ENCODE peak calls at places on chromosomes 11 and 22, in seven cellular contexts. D is HFF-Myc, H is hippocampal formation, Y is renal cortical epithelial cell, E is posterior vena cava, J is EH, L is thyroid gland. V is an unnamed sample.

GRCh38 chr11:13772223-13773046 is 104.0 kb downstream of the FAR1 start:
- DNase-seq in D (peak; percentile 30), H (no peak), Y (peak; percentile 80), E (no peak), J (peak; percentile 61), L (no peak), V (no peak)

GRCh38 chr11:44823006-44823405 is 96.2 kb downstream of the TSPAN18 start:
- DNase-seq in D (no peak), H (no peak), Y (no peak), E (peak; percentile 51), J (no peak), L (no peak), V (no peak)

GRCh38 chr22:49305215-49305965 is 522.3 kb downstream of the BRD1 start:
- DNase-seq in D (no peak), H (peak; percentile 75), Y (no peak), E (peak; percentile 84), J (no peak), L (peak; percentile 37), V (peak; percentile 70)

GRCh38 chr22:39094717-39095389 is 2.2 kb upstream of the APOBEC3H start:
- DNase-seq in D (no peak), H (no peak), Y (no peak), E (no peak), J (no peak), L (no peak), V (no peak)

GRCh38 chr11:117071344-117071787 is 26.9 kb downstream of the SIK3 start:
- DNase-seq in D (no peak), H (peak; percentile 25), Y (peak; percentile 72), E (no peak), J (peak; percentile 54), L (peak; percentile 72), V (no peak)

GRCh38 chr22:27719535-27720227 is 81.9 kb downstream of the MN1 start:
- DNase-seq in D (peak; percentile 35), H (peak; percentile 35), Y (peak; percentile 28), E (peak; percentile 81), J (peak; percentile 46), L (peak; percentile 43), V (peak; percentile 73)

GRCh38 chr11:109138200-109138599 is 283.8 kb upstream of the C11orf87 start:
- DNase-seq in D (no peak), H (no peak), Y (no peak), E (no peak), J (no peak), L (no peak), V (no peak)

GRCh38 chr11:124920870-124921609 is 2.0 kb downstream of the HEPN1 start:
- DNase-seq in D (no peak), H (no peak), Y (peak; percentile 26), E (peak; percentile 91), J (peak; percentile 70), L (peak; percentile 77), V (no peak)

GRCh38 chr11:19727246-19727645 is 14.6 kb downstream of the NAV2 start:
- DNase-seq in D (peak; percentile 42), H (no peak), Y (peak; percentile 72), E (no peak), J (peak; percentile 67), L (no peak), V (no peak)